ENCODE peak calls at places on chromosome 13, in four cellular contexts. N, G, C and P are unnamed samples.
A peak's percentile ranks its signal among the peaks of the same experiment; 100 is the strongest.

GRCh38 chr13:31209172-31209818 is 9.5 kb downstream of the B3GLCT start:
- DNase-seq in N (peak; percentile 78), G (no peak), C (peak; percentile 68), P (no peak)

GRCh38 chr13:112136095-112136494 is 69.1 kb downstream of the SOX1 start:
- DNase-seq in N (no peak), G (no peak), C (no peak), P (no peak)

GRCh38 chr13:108200781-108201398 is 14.4 kb downstream of the LIG4 start:
- DNase-seq in N (peak; percentile 3), G (no peak), C (no peak), P (no peak)

GRCh38 chr13:80901111-80902014 is 560.4 kb upstream of the SPRY2 start:
- DNase-seq in N (peak; percentile 85), G (no peak), C (no peak), P (no peak)

GRCh38 chr13:90746230-90746629 is 601.3 kb upstream of the MIR17HG start:
- DNase-seq in N (no peak), G (no peak), C (no peak), P (no peak)

GRCh38 chr13:93778548-93778947 is 551.9 kb downstream of the GPC6 start:
- DNase-seq in N (no peak), G (no peak), C (no peak), P (no peak)

GRCh38 chr13:28339419-28339818 is 155.5 kb downstream of the FLT1 start:
- DNase-seq in N (no peak), G (no peak), C (no peak), P (no peak)

GRCh38 chr13:89900104-89900760 is 1447.3 kb upstream of the MIR17HG start:
- DNase-seq in N (peak; percentile 5), G (no peak), C (no peak), P (no peak)

GRCh38 chr13:93233997-93234416 is 7.4 kb downstream of the GPC6 start:
- DNase-seq in N (no peak), G (no peak), C (no peak), P (no peak)

GRCh38 chr13:21310220-21310619 is 133.8 kb downstream of the MRPL57 start:
- DNase-seq in N (no peak), G (no peak), C (no peak), P (no peak)

GRCh38 chr13:40895715-40896184 is 106.3 kb downstream of the SLC25A15 start:
- DNase-seq in N (no peak), G (no peak), C (no peak), P (no peak)

GRCh38 chr13:39575641-39576238 is 27.3 kb downstream of the LHFPL6 start:
- DNase-seq in N (no peak), G (no peak), C (no peak), P (no peak)

GRCh38 chr13:59771272-59771671 is 392.5 kb downstream of the DIAPH3 start:
- DNase-seq in N (peak; percentile 48), G (no peak), C (no peak), P (no peak)

GRCh38 chr13:40668335-40668734 is 1.9 kb upstream of the FOXO1 start:
- DNase-seq in N (no peak), G (no peak), C (peak; percentile 61), P (no peak)

GRCh38 chr13:50236898-50237318 is 221.7 kb downstream of the KCNRG start:
- DNase-seq in N (peak; percentile 38), G (no peak), C (no peak), P (no peak)

GRCh38 chr13:112446867-112447266 is 70.7 kb downstream of the SPACA7 start:
- DNase-seq in N (no peak), G (no peak), C (no peak), P (no peak)

GRCh38 chr13:97568850-97569249 is 134.9 kb downstream of the RAP2A start:
- DNase-seq in N (peak; percentile 7), G (no peak), C (no peak), P (no peak)

GRCh38 chr13:110652231-110652730 is 36.9 kb downstream of the NAXD start:
- DNase-seq in N (no peak), G (no peak), C (peak; percentile 13), P (no peak)

GRCh38 chr13:106230450-106230849 is 305.0 kb downstream of the EFNB2 start:
- DNase-seq in N (peak; percentile 10), G (no peak), C (no peak), P (no peak)

GRCh38 chr13:25811506-25811905 is 240.3 kb downstream of the SHISA2 start:
- DNase-seq in N (no peak), G (no peak), C (no peak), P (no peak)

GRCh38 chr13:51560336-51560735 is 23.9 kb upstream of the WDFY2 start:
- DNase-seq in N (no peak), G (no peak), C (no peak), P (no peak)

GRCh38 chr13:40536443-40537113 is 129.9 kb downstream of the FOXO1 start:
- DNase-seq in N (no peak), G (no peak), C (no peak), P (no peak)